ENCODE peak calls at places on chromosomes 4 and X, in five cellular contexts. L is ACHN, Z is glutamatergic neuron, N is LHCN-M2, C is fibroblast of the conjunctiva. R is an unnamed sample.

GRCh38 chrX:22135171-22135711 is 103.1 kb downstream of the PHEX start:
- DNase-seq in C (no peak), L (peak), N (peak), Z (no peak), R (no peak)

GRCh38 chr4:39029752-39030694 is 2.2 kb downstream of the TMEM156 start:
- DNase-seq in C (no peak), Z (no peak), L (no peak), N (no peak), R (no peak)

GRCh38 chrX:141989802-141990201 is 86.1 kb downstream of the MAGEC1 start:
- DNase-seq in N (no peak), Z (no peak), L (no peak), C (no peak), R (no peak)

GRCh38 chr4:153495480-153496206 is 29.5 kb downstream of the TMEM131L start:
- DNase-seq in C (no peak), N (no peak), L (no peak), Z (no peak), R (no peak)

GRCh38 chr4:8582016-8582415 is 1.8 kb downstream of the GPR78 start:
- DNase-seq in L (no peak), N (no peak), C (no peak), Z (no peak), R (no peak)

GRCh38 chr4:27463816-27464215 is 603.2 kb downstream of the STIM2 start:
- DNase-seq in N (no peak), L (peak), Z (no peak), C (peak), R (no peak)

GRCh38 chrX:153460826-153461225 is 9.6 kb downstream of the HAUS7 start:
- DNase-seq in Z (peak), L (peak), C (no peak), N (peak), R (peak)

GRCh38 chr4:120052840-120053239 is 13.8 kb downstream of the MAD2L1 start:
- DNase-seq in C (peak), Z (no peak), N (peak), L (peak), R (no peak)

GRCh38 chr4:156422576-156422975 is 468.9 kb upstream of the CTSO start:
- DNase-seq in N (peak), C (no peak), Z (no peak), L (no peak), R (no peak)

GRCh38 chrX:113954297-113954696 is 629.6 kb upstream of the HTR2C start:
- DNase-seq in N (no peak), C (no peak), Z (no peak), L (no peak), R (no peak)

GRCh38 chr4:6231663-6232165 is 31.4 kb upstream of the JAKMIP1 start:
- DNase-seq in N (no peak), C (no peak), L (no peak), Z (no peak), R (no peak)

GRCh38 chrX:44432641-44433040 is 89.2 kb upstream of the EFHC2 start:
- DNase-seq in C (no peak), L (no peak), N (no peak), Z (no peak), R (no peak)

GRCh38 chr4:122584517-122584916 is 36.3 kb downstream of the IL21 start:
- DNase-seq in N (peak), C (peak), L (peak), Z (no peak), R (no peak)

R was measured in CD8-positive, alpha-beta memory T cell.